ENCODE peak calls at places on chromosomes 7 and 10, in five cellular contexts. One of them, this sample, is unnamed.

GRCh38 chr10:126783806-126784205 is 113.3 kb upstream of the C10orf90 start:
- DNase-seq in COLO829: no peak
- DNase-seq in Caco-2: no peak
- DNase-seq in skeletal muscle cell: no peak
- DNase-seq in left ventricle myocardium inferior: no peak
- DNase-seq in this sample: no peak

GRCh38 chr7:70775570-70776156 is 356.3 kb upstream of the GALNT17 start:
- DNase-seq in COLO829: no peak
- DNase-seq in Caco-2: no peak
- DNase-seq in skeletal muscle cell: no peak
- DNase-seq in left ventricle myocardium inferior: no peak
- DNase-seq in this sample: no peak

GRCh38 chr7:20132596-20132995 is 84.6 kb downstream of the MACC1 start:
- DNase-seq in COLO829: no peak
- DNase-seq in Caco-2: no peak
- DNase-seq in skeletal muscle cell: no peak
- DNase-seq in left ventricle myocardium inferior: no peak
- DNase-seq in this sample: no peak

GRCh38 chr7:28979791-28980190 is 21.7 kb upstream of the TRIL start:
- DNase-seq in COLO829: no peak
- DNase-seq in Caco-2: no peak
- DNase-seq in skeletal muscle cell: no peak
- DNase-seq in left ventricle myocardium inferior: peak; percentile 52
- DNase-seq in this sample: no peak

GRCh38 chr7:36657031-36657660 is 67.1 kb downstream of the AOAH start:
- DNase-seq in COLO829: no peak
- DNase-seq in Caco-2: no peak
- DNase-seq in skeletal muscle cell: peak; percentile 35
- DNase-seq in left ventricle myocardium inferior: no peak
- DNase-seq in this sample: no peak

GRCh38 chr7:100683659-100684533 is 10.2 kb downstream of the GIGYF1 start:
- DNase-seq in COLO829: no peak
- DNase-seq in Caco-2: no peak
- DNase-seq in skeletal muscle cell: no peak
- DNase-seq in left ventricle myocardium inferior: no peak
- DNase-seq in this sample: no peak

GRCh38 chr7:88789480-88790064 is 6.0 kb downstream of the TEX47 start:
- DNase-seq in COLO829: peak; percentile 35
- DNase-seq in Caco-2: no peak
- DNase-seq in skeletal muscle cell: no peak
- DNase-seq in left ventricle myocardium inferior: no peak
- DNase-seq in this sample: no peak

GRCh38 chr7:142385528-142386340 is 127.9 kb upstream of the PRSS58 start:
- DNase-seq in COLO829: peak; percentile 84
- DNase-seq in Caco-2: peak; percentile 52
- DNase-seq in skeletal muscle cell: peak; percentile 51
- DNase-seq in left ventricle myocardium inferior: no peak
- DNase-seq in this sample: no peak

GRCh38 chr10:42753507-42754154 is 29.0 kb upstream of the BMS1 start:
- DNase-seq in COLO829: no peak
- DNase-seq in Caco-2: no peak
- DNase-seq in skeletal muscle cell: no peak
- DNase-seq in left ventricle myocardium inferior: no peak
- DNase-seq in this sample: no peak

GRCh38 chr10:111392159-111392558 is 315.3 kb downstream of the ADRA2A start:
- DNase-seq in COLO829: no peak
- DNase-seq in Caco-2: no peak
- DNase-seq in skeletal muscle cell: no peak
- DNase-seq in left ventricle myocardium inferior: no peak
- DNase-seq in this sample: no peak

GRCh38 chr7:39202041-39202440 is 224.3 kb downstream of the POU6F2 start:
- DNase-seq in COLO829: no peak
- DNase-seq in Caco-2: no peak
- DNase-seq in skeletal muscle cell: no peak
- DNase-seq in left ventricle myocardium inferior: no peak
- DNase-seq in this sample: no peak

GRCh38 chr7:47254081-47255006 is 327.6 kb downstream of the TNS3 start:
- DNase-seq in COLO829: peak; percentile 83
- DNase-seq in Caco-2: peak; percentile 74
- DNase-seq in skeletal muscle cell: no peak
- DNase-seq in left ventricle myocardium inferior: peak; percentile 88
- DNase-seq in this sample: peak; percentile 83

GRCh38 chr10:36126076-36126475 is 484.0 kb upstream of the FZD8 start:
- DNase-seq in COLO829: no peak
- DNase-seq in Caco-2: no peak
- DNase-seq in skeletal muscle cell: no peak
- DNase-seq in left ventricle myocardium inferior: no peak
- DNase-seq in this sample: no peak

GRCh38 chr10:75403144-75404022 is 1.8 kb upstream of the ZNF503 start:
- DNase-seq in COLO829: no peak
- DNase-seq in Caco-2: peak; percentile 83
- DNase-seq in skeletal muscle cell: no peak
- DNase-seq in left ventricle myocardium inferior: peak; percentile 30
- DNase-seq in this sample: peak; percentile 54

GRCh38 chr7:11193131-11193867 is 219.6 kb downstream of the PHF14 start:
- DNase-seq in COLO829: no peak
- DNase-seq in Caco-2: no peak
- DNase-seq in skeletal muscle cell: no peak
- DNase-seq in left ventricle myocardium inferior: no peak
- DNase-seq in this sample: peak; percentile 76

GRCh38 chr10:132788180-132788830 is 2.4 kb upstream of the NKX6-2 start:
- DNase-seq in COLO829: no peak
- DNase-seq in Caco-2: no peak
- DNase-seq in skeletal muscle cell: no peak
- DNase-seq in left ventricle myocardium inferior: no peak
- DNase-seq in this sample: no peak

GRCh38 chr7:29193316-29194205 is 1.0 kb upstream of the CHN2 start:
- DNase-seq in COLO829: no peak
- DNase-seq in Caco-2: no peak
- DNase-seq in skeletal muscle cell: no peak
- DNase-seq in left ventricle myocardium inferior: no peak
- DNase-seq in this sample: no peak

GRCh38 chr7:99139031-99139430 is 4.9 kb downstream of the SMURF1 start:
- DNase-seq in COLO829: no peak
- DNase-seq in Caco-2: no peak
- DNase-seq in skeletal muscle cell: no peak
- DNase-seq in left ventricle myocardium inferior: no peak
- DNase-seq in this sample: no peak

GRCh38 chr10:102131286-102132170 is 1.3 kb upstream of the PPRC1 start:
- DNase-seq in COLO829: no peak
- DNase-seq in Caco-2: no peak
- DNase-seq in skeletal muscle cell: no peak
- DNase-seq in left ventricle myocardium inferior: no peak
- DNase-seq in this sample: no peak

GRCh38 chr7:46932656-46933424 is 649.1 kb downstream of the TNS3 start:
- DNase-seq in COLO829: no peak
- DNase-seq in Caco-2: no peak
- DNase-seq in skeletal muscle cell: peak; percentile 94
- DNase-seq in left ventricle myocardium inferior: no peak
- DNase-seq in this sample: peak; percentile 50

GRCh38 chr10:30730306-30730705 is 100.8 kb upstream of the LYZL2 start:
- DNase-seq in COLO829: no peak
- DNase-seq in Caco-2: no peak
- DNase-seq in skeletal muscle cell: no peak
- DNase-seq in left ventricle myocardium inferior: no peak
- DNase-seq in this sample: no peak

GRCh38 chr7:71465741-71466189 is 333.8 kb downstream of the GALNT17 start:
- DNase-seq in COLO829: no peak
- DNase-seq in Caco-2: no peak
- DNase-seq in skeletal muscle cell: no peak
- DNase-seq in left ventricle myocardium inferior: no peak
- DNase-seq in this sample: no peak

GRCh38 chr10:8055420-8056349 is 1.2 kb downstream of the GATA3 start:
- DNase-seq in COLO829: no peak
- DNase-seq in Caco-2: no peak
- DNase-seq in skeletal muscle cell: no peak
- DNase-seq in left ventricle myocardium inferior: no peak
- DNase-seq in this sample: no peak

GRCh38 chr10:78336402-78336791 is 302.7 kb downstream of the RPS24 start:
- DNase-seq in COLO829: no peak
- DNase-seq in Caco-2: no peak
- DNase-seq in skeletal muscle cell: peak; percentile 44
- DNase-seq in left ventricle myocardium inferior: no peak
- DNase-seq in this sample: peak; percentile 44

GRCh38 chr10:61781969-61782403 is 119.3 kb downstream of the CABCOCO1 start:
- DNase-seq in COLO829: no peak
- DNase-seq in Caco-2: no peak
- DNase-seq in skeletal muscle cell: no peak
- DNase-seq in left ventricle myocardium inferior: no peak
- DNase-seq in this sample: no peak

GRCh38 chr10:62545155-62545554 is 171.0 kb downstream of the ZNF365 start:
- DNase-seq in COLO829: no peak
- DNase-seq in Caco-2: no peak
- DNase-seq in skeletal muscle cell: no peak
- DNase-seq in left ventricle myocardium inferior: no peak
- DNase-seq in this sample: no peak

GRCh38 chr10:4672199-4672598 is 153.8 kb upstream of the AKR1E2 start:
- DNase-seq in COLO829: no peak
- DNase-seq in Caco-2: no peak
- DNase-seq in skeletal muscle cell: no peak
- DNase-seq in left ventricle myocardium inferior: no peak
- DNase-seq in this sample: no peak

GRCh38 chr10:19749185-19749729 is 67.0 kb upstream of the PLXDC2 start:
- DNase-seq in COLO829: no peak
- DNase-seq in Caco-2: no peak
- DNase-seq in skeletal muscle cell: peak; percentile 14
- DNase-seq in left ventricle myocardium inferior: no peak
- DNase-seq in this sample: no peak

GRCh38 chr10:4266387-4267083 is 481.5 kb upstream of the KLF6 start:
- DNase-seq in COLO829: no peak
- DNase-seq in Caco-2: no peak
- DNase-seq in skeletal muscle cell: peak; percentile 94
- DNase-seq in left ventricle myocardium inferior: no peak
- DNase-seq in this sample: no peak

GRCh38 chr10:30434273-30435067 is 486 bp downstream of the MAP3K8 start:
- DNase-seq in COLO829: no peak
- DNase-seq in Caco-2: peak; percentile 93
- DNase-seq in skeletal muscle cell: no peak
- DNase-seq in left ventricle myocardium inferior: peak; percentile 89
- DNase-seq in this sample: peak; percentile 89

GRCh38 chr10:60942604-60943269 is 1.2 kb downstream of the RHOBTB1 start:
- DNase-seq in COLO829: no peak
- DNase-seq in Caco-2: no peak
- DNase-seq in skeletal muscle cell: no peak
- DNase-seq in left ventricle myocardium inferior: peak; percentile 54
- DNase-seq in this sample: peak; percentile 52

GRCh38 chr10:84147347-84147746 is 8.0 kb downstream of the GHITM start:
- DNase-seq in COLO829: no peak
- DNase-seq in Caco-2: no peak
- DNase-seq in skeletal muscle cell: no peak
- DNase-seq in left ventricle myocardium inferior: no peak
- DNase-seq in this sample: no peak

GRCh38 chr10:113558336-113558735 is 5.5 kb downstream of the HABP2 start:
- DNase-seq in COLO829: no peak
- DNase-seq in Caco-2: no peak
- DNase-seq in skeletal muscle cell: no peak
- DNase-seq in left ventricle myocardium inferior: no peak
- DNase-seq in this sample: no peak

GRCh38 chr10:70537398-70538194 is 59.0 kb downstream of the PALD1 start:
- DNase-seq in COLO829: no peak
- DNase-seq in Caco-2: peak; percentile 72
- DNase-seq in skeletal muscle cell: no peak
- DNase-seq in left ventricle myocardium inferior: no peak
- DNase-seq in this sample: no peak